ENCODE peak calls at places on chromosomes 12 and 14, in four cellular contexts. X is K562, B is HCT116, T is HepG2. W is an unnamed sample.

GRCh38 chr14:101361451-101362433 is 199.6 kb upstream of the DIO3 start:
- DNase-seq in T (no peak), B (no peak), X (peak), W (no peak)

GRCh38 chr12:50222275-50222783 is 55.2 kb upstream of the CERS5 start:
- DNase-seq in B (peak), T (no peak), X (peak), W (no peak)

GRCh38 chr12:116591608-116592115 is 32.5 kb downstream of the MAP1LC3B2 start:
- DNase-seq in X (no peak), B (no peak), T (no peak), W (no peak)

GRCh38 chr12:124849382-124849781 is 14.3 kb downstream of the SCARB1 start:
- DNase-seq in X (no peak), B (no peak), T (no peak), W (no peak)

GRCh38 chr12:67919406-67919805 is 69.8 kb upstream of the IFNG-AS1 start:
- DNase-seq in X (no peak), T (no peak), B (no peak), W (no peak)

GRCh38 chr14:102819176-102819628 is 42.0 kb downstream of the TRAF3 start:
- DNase-seq in X (no peak), T (peak), B (no peak), W (no peak)

GRCh38 chr12:121784460-121784859 is 9.0 kb downstream of the RHOF start:
- DNase-seq in B (no peak), T (no peak), X (no peak), W (no peak)

GRCh38 chr14:25049559-25050493 is at the start of gene STXBP6:
- DNase-seq in T (peak), B (no peak), X (no peak), W (no peak)

GRCh38 chr14:105974902-105975301 is 448.5 kb downstream of the TMEM121 start:
- DNase-seq in B (peak), X (peak), T (peak), W (no peak)

GRCh38 chr14:75196468-75196867 is 20.1 kb upstream of the TMED10 start:
- DNase-seq in T (peak), X (no peak), B (no peak), W (no peak)

GRCh38 chr12:131832393-131833231 is 4.4 kb downstream of the MMP17 start:
- DNase-seq in B (no peak), X (no peak), T (no peak), W (no peak)

GRCh38 chr12:12983420-12984035 is 16.5 kb downstream of the HEBP1 start:
- DNase-seq in T (peak), B (peak), X (peak), W (no peak)

GRCh38 chr12:89382366-89382765 is 30.1 kb upstream of the DUSP6 start:
- DNase-seq in T (no peak), B (no peak), X (no peak), W (no peak)

GRCh38 chr12:130026608-130027176 is 122.9 kb upstream of the TMEM132D start:
- DNase-seq in B (no peak), T (peak), X (peak), W (no peak)

GRCh38 chr14:68977741-68978549 is 1.2 kb downstream of the ACTN1 start:
- DNase-seq in X (peak), T (no peak), B (no peak), W (peak)

GRCh38 chr12:103330672-103331071 is 165.1 kb downstream of the C12orf42 start:
- DNase-seq in B (no peak), X (no peak), T (no peak), W (no peak)

GRCh38 chr12:90244232-90244631 is 535.6 kb upstream of the ATP2B1 start:
- DNase-seq in B (no peak), T (no peak), X (no peak), W (no peak)

GRCh38 chr12:15001733-15002471 is 29.1 kb downstream of the PDE6H start:
- DNase-seq in B (no peak), T (peak), X (no peak), W (peak)

GRCh38 chr12:120960657-120961056 is 17.7 kb upstream of the HNF1A start:
- DNase-seq in T (no peak), B (no peak), X (no peak), W (no peak)

GRCh38 chr12:95998611-95999300 is 2.6 kb upstream of the HAL start:
- DNase-seq in T (peak), B (peak), X (peak), W (no peak)

GRCh38 chr12:108430245-108430644 is 84.8 kb upstream of the FICD start:
- DNase-seq in B (no peak), T (no peak), X (no peak), W (no peak)

GRCh38 chr12:26113194-26113654 is 11.6 kb downstream of the BHLHE41 start:
- DNase-seq in B (no peak), T (no peak), X (no peak), W (no peak)

GRCh38 chr14:81432171-81432570 is 32.0 kb upstream of the STON2 start:
- DNase-seq in T (no peak), B (no peak), X (peak), W (no peak)

GRCh38 chr14:76322594-76323220 is 53.2 kb upstream of the ESRRB start:
- DNase-seq in B (no peak), T (no peak), X (no peak), W (no peak)

GRCh38 chr14:92514844-92515509 is 1.4 kb downstream of the RIN3 start:
- DNase-seq in B (no peak), T (no peak), X (no peak), W (no peak)

GRCh38 chr12:10031318-10031717 is 836 bp downstream of the CLEC9A start:
- DNase-seq in T (no peak), B (no peak), X (no peak), W (no peak)

GRCh38 chr12:10031771-10032175 is 1.3 kb downstream of the CLEC9A start:
- DNase-seq in T (no peak), B (no peak), X (no peak), W (no peak)

GRCh38 chr12:10030446-10030845 is at the start of gene CLEC9A:
- DNase-seq in B (no peak), X (no peak), T (no peak), W (no peak)

GRCh38 chr12:10025236-10025635 is 5.2 kb upstream of the CLEC9A start:
- DNase-seq in X (no peak), T (no peak), B (no peak), W (no peak)

DNA sequence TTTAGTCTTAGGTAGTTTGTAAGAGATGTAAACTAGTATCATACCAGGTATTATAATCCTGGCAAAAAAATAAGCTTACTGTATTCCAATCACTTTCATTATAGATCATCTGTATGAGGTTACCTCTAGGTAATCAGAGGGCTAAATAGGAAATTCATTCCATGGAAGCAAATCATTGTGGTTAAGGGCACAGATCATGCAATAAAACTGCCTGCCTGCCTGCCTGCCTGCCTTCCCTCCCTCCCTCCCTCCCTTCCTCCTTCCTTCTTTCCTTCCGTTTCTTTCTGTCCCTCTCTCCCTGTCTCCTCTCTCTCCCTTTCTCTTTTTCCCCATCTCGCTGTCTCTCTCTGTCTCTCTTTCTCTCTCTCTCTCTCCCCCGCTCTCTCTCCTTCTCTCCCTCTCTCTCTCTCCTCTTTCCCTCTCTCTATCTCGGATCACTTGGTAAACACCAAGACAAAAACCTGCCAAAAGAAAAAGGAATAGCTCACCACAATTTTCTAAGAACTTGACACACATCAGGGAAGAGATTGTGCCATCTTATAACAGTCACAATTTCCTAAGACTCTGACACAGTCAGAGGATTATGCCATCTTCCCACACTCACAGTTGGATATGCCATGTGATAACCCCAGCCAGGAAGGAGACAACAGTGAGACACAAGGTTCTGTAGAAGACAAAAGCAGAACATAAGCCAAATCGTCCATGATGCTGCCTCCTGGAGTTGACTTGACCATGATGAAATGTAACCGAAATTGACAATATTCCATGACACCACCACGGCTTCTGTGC is 3.0 kb upstream of the CLEC9A start:
- DNase-seq in X (no peak), B (no peak), T (no peak), W (no peak)
- TF ChIP-seq FOSL1 in X (no peak), B (no peak), T (no peak), W (no peak)

GRCh38 chr14:54709444-54709843 is 142.5 kb downstream of the SAMD4A start:
- DNase-seq in B (no peak), T (no peak), X (no peak), W (no peak)
- TF ChIP-seq FOSL1 in B (no peak), T (no peak), X (no peak), W (no peak)

DNA sequence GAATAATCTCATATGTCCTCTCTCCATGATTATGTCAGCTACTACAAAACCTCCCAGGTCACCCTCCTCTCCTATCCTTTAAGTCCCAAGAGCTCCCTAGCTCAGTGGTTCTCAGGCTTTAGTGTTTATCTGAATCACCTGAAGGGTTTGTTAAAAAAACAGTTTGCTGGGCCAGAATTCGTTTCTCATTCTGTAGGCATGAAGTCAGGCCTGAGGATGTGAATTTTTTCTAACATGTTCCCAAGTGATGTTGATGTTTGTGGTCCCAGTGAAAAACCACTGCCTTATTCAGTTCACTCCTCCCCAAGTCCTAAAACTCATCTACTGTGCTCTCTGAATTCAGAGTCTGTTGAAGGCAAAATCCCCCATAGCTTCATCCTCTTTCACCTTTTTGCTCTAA is 241.4 kb downstream of the ETNK1 start:
- DNase-seq in T (no peak), X (no peak), B (no peak), W (no peak)
- TF ChIP-seq FOSL1 in T (no peak), X (no peak), B (no peak), W (no peak)

DNA sequence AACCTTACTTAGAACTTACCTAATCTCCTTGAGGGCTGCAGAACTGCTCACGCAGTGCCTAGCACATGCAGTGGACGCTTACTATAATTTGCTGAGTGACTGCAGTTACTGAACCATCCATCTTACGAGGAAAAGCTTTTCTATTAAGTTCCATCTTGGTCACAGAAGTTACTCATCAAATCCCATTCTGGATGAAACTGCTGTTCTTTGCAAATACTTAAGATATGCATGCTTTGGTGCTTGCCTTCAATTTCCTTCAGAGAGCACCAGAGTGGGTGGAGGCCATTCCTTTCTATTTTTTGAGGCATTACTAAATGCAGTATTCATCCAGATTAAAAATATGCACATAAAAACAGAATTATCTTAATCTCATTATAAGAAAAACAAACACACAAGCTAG is 17.7 kb upstream of the PELI2 start:
- DNase-seq in B (no peak), X (no peak), T (no peak), W (no peak)
- TF ChIP-seq FOSL1 in B (no peak), X (no peak), T (no peak), W (no peak)

DNA sequence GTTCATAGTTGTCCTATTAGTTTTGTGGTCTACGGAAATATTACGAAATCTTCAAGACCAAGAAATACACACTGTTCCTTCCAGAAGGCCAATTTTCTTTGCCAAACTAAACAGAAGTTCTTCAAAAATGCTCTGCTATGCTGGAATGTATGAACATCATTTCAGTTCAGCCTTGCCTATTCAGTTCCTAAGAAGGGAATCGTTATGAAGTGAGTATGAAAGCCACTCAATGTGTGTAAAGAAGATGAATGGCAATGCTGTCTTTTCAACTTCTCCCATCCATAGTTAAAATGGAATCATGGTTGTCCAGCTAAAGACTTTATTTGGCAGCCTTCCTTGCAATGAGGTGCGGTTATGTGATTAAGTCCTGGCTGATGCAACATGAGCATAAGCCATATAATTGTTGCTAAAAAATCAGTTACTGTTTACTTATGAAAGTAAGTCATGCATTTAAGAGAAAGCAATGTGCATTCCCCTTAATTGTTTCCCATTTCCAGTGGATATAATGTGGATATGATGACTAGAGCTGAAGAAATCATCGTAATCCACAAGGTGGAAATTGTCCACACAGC is 73.8 kb upstream of the PTPRR start:
- DNase-seq in B (no peak), T (no peak), X (no peak), W (no peak)
- TF ChIP-seq FOSL1 in B (no peak), T (no peak), X (peak), W (no peak)

GRCh38 chr12:55955800-55956508 is 9.9 kb downstream of the PMEL start:
- DNase-seq in T (peak), B (peak), X (peak), W (no peak)
- TF ChIP-seq FOSL1 in T (no peak), B (peak), X (peak), W (no peak)

GRCh38 chr14:50714452-50715073 is 46.5 kb upstream of the SAV1 start:
- DNase-seq in X (peak), T (peak), B (peak), W (no peak)
- TF ChIP-seq FOSL1 in X (no peak), T (no peak), B (no peak), W (no peak)

GRCh38 chr14:71399057-71399487 is 491.8 kb downstream of the PCNX1 start:
- DNase-seq in X (no peak), T (no peak), B (no peak), W (no peak)
- TF ChIP-seq FOSL1 in X (no peak), T (no peak), B (no peak), W (no peak)

W was measured in H1.